ENCODE peak calls at places on chromosome X, in ten cellular contexts. X is colonic mucosa, H is Kasumi-1, N is left colon, D is EL, Q is nephron progenitor cell, E is iPS-NIHi11, P is cardiac muscle cell, M is NCI-H1092 treated with DMSO at 0.1 percent for 48 hours, W is AG10803. Z is an unnamed sample.

GRCh38 chrX:95427389-95427788 is 1257.3 kb upstream of the DIAPH2 start:
- DNase-seq in X (no peak), H (no peak), N (no peak), D (no peak), Q (no peak), E (peak; percentile 5), P (no peak), M (no peak), W (no peak), Z (peak; percentile 11)

GRCh38 chrX:70196961-70197805 is 19.9 kb downstream of the DGAT2L6 start:
- DNase-seq in X (peak; percentile 67), H (peak; percentile 19), N (peak; percentile 60), D (peak; percentile 49), Q (peak; percentile 58), E (peak; percentile 54), P (peak; percentile 36), M (peak; percentile 39), W (peak; percentile 36), Z (peak; percentile 70)

GRCh38 chrX:53732797-53733196 is 46.3 kb upstream of the HUWE1 start:
- DNase-seq in X (no peak), H (no peak), N (no peak), D (no peak), Q (no peak), E (no peak), P (no peak), M (no peak), W (no peak), Z (no peak)

GRCh38 chrX:15107367-15107988 is 162.4 kb downstream of the ASB9 start:
- DNase-seq in X (no peak), H (no peak), N (no peak), D (no peak), Q (no peak), E (no peak), P (no peak), M (no peak), W (no peak), Z (no peak)

GRCh38 chrX:97123001-97123400 is 239.3 kb downstream of the RPA4 start:
- DNase-seq in X (no peak), H (no peak), N (no peak), D (no peak), Q (no peak), E (no peak), P (no peak), M (no peak), W (no peak), Z (no peak)

GRCh38 chrX:150502091-150502490 is 66.3 kb upstream of the MTM1 start:
- DNase-seq in X (no peak), H (no peak), N (no peak), D (no peak), Q (no peak), E (no peak), P (no peak), M (no peak), W (no peak), Z (no peak)

GRCh38 chrX:2875798-2876399 is 47.2 kb downstream of the GYG2 start:
- DNase-seq in X (no peak), H (peak; percentile 39), N (no peak), D (no peak), Q (no peak), E (peak; percentile 25), P (no peak), M (no peak), W (no peak), Z (peak; percentile 43)

GRCh38 chrX:154051210-154051810 is 31.6 kb upstream of the IRAK1 start:
- DNase-seq in X (peak; percentile 86), H (peak; percentile 37), N (peak; percentile 90), D (peak; percentile 54), Q (peak; percentile 72), E (peak; percentile 54), P (peak; percentile 62), M (peak; percentile 44), W (peak; percentile 55), Z (peak; percentile 64)

GRCh38 chrX:46831620-46832327 is 5.1 kb upstream of the RP2 start:
- DNase-seq in X (no peak), H (no peak), N (no peak), D (peak; percentile 31), Q (no peak), E (no peak), P (no peak), M (no peak), W (peak; percentile 35), Z (no peak)

GRCh38 chrX:11401966-11402365 is 108.8 kb downstream of the AMELX start:
- DNase-seq in X (no peak), H (no peak), N (no peak), D (no peak), Q (no peak), E (no peak), P (no peak), M (no peak), W (no peak), Z (no peak)

GRCh38 chrX:17692709-17693346 is 44.5 kb upstream of the SCML1 start:
- DNase-seq in X (no peak), H (no peak), N (no peak), D (peak; percentile 75), Q (peak; percentile 64), E (peak; percentile 24), P (peak; percentile 45), M (peak; percentile 8), W (peak; percentile 46), Z (peak; percentile 73)

GRCh38 chrX:1011632-1012283 is 200.7 kb downstream of the CRLF2 start:
- DNase-seq in X (no peak), H (no peak), N (no peak), D (no peak), Q (no peak), E (no peak), P (no peak), M (no peak), W (no peak), Z (no peak)

GRCh38 chrX:49896951-49897350 is 17.7 kb downstream of the USP27X start:
- DNase-seq in X (no peak), H (no peak), N (no peak), D (no peak), Q (no peak), E (no peak), P (no peak), M (no peak), W (no peak), Z (no peak)

GRCh38 chrX:10569946-10570345 is 50.4 kb downstream of the MID1 start:
- DNase-seq in X (no peak), H (no peak), N (no peak), D (peak; percentile 42), Q (no peak), E (no peak), P (no peak), M (no peak), W (no peak), Z (no peak)

GRCh38 chrX:31459361-31459760 is 387.5 kb upstream of the FTHL17 start:
- DNase-seq in X (no peak), H (no peak), N (no peak), D (peak; percentile 8), Q (no peak), E (no peak), P (no peak), M (no peak), W (peak; percentile 20), Z (no peak)

GRCh38 chrX:103056902-103057301 is 7.1 kb downstream of the BEX1 start:
- DNase-seq in X (no peak), H (no peak), N (no peak), D (no peak), Q (no peak), E (no peak), P (no peak), M (no peak), W (no peak), Z (no peak)

GRCh38 chrX:71859637-71860036 is 51.0 kb upstream of the NHSL2 start:
- DNase-seq in X (no peak), H (peak; percentile 26), N (no peak), D (peak; percentile 34), Q (peak; percentile 45), E (peak; percentile 21), P (peak; percentile 63), M (peak; percentile 41), W (peak; percentile 36), Z (peak; percentile 59)

GRCh38 chrX:43743100-43743822 is 87.2 kb downstream of the MAOA start:
- DNase-seq in X (no peak), H (no peak), N (no peak), D (no peak), Q (no peak), E (no peak), P (no peak), M (no peak), W (no peak), Z (no peak)

GRCh38 chrX:150635952-150636351 is 57.2 kb upstream of the MTMR1 start:
- DNase-seq in X (no peak), H (no peak), N (no peak), D (peak; percentile 71), Q (no peak), E (no peak), P (no peak), M (no peak), W (peak; percentile 74), Z (peak; percentile 90)

GRCh38 chrX:72243472-72243871 is 4.6 kb upstream of the ERCC6L start:
- DNase-seq in X (no peak), H (no peak), N (no peak), D (peak; percentile 33), Q (no peak), E (no peak), P (no peak), M (no peak), W (peak; percentile 12), Z (no peak)

GRCh38 chrX:74297766-74298165 is 6.2 kb upstream of the ZCCHC13 start:
- DNase-seq in X (no peak), H (no peak), N (no peak), D (no peak), Q (no peak), E (no peak), P (no peak), M (no peak), W (no peak), Z (no peak)

GRCh38 chrX:150148749-150149672 is 210.7 kb upstream of the EOLA2 start:
- DNase-seq in X (no peak), H (no peak), N (no peak), D (peak; percentile 37), Q (no peak), E (no peak), P (no peak), M (no peak), W (no peak), Z (peak; percentile 21)

GRCh38 chrX:46574337-46574940 is 874 bp downstream of the CHST7 start:
- DNase-seq in X (no peak), H (no peak), N (peak; percentile 21), D (peak; percentile 42), Q (peak; percentile 18), E (no peak), P (no peak), M (no peak), W (no peak), Z (no peak)

GRCh38 chrX:108224727-108225455 is 133.3 kb downstream of the ATG4A start:
- DNase-seq in X (no peak), H (peak; percentile 50), N (no peak), D (peak; percentile 33), Q (peak; percentile 22), E (peak; percentile 56), P (peak; percentile 73), M (peak; percentile 88), W (peak; percentile 3), Z (peak; percentile 77)

GRCh38 chrX:40261955-40262596 is 164.3 kb upstream of the BCOR start:
- DNase-seq in X (no peak), H (no peak), N (no peak), D (no peak), Q (peak; percentile 22), E (no peak), P (peak; percentile 32), M (no peak), W (no peak), Z (no peak)

GRCh38 chrX:98068210-98068609 is 1184.5 kb downstream of the RPA4 start:
- DNase-seq in X (no peak), H (no peak), N (no peak), D (no peak), Q (peak; percentile 6), E (no peak), P (no peak), M (no peak), W (no peak), Z (no peak)

GRCh38 chrX:139758809-139759208 is 50.8 kb upstream of the MCF2 start:
- DNase-seq in X (no peak), H (no peak), N (no peak), D (no peak), Q (no peak), E (no peak), P (no peak), M (no peak), W (no peak), Z (no peak)

Z was measured in kidney tubule cell.